ENCODE peak calls at places on chromosomes 5 and 9, in ten cellular contexts. G is endothelial cell, V is nephron progenitor cell, W is HL-60, Y is glutamatergic neuron, D is GM13977, T is mammary epithelial cell, U is fibroblast of mammary gland, I is GM06990, Q is fibroblast of pulmonary artery. K is an unnamed sample.
A peak's percentile ranks its signal among the peaks of the same experiment; 100 is the strongest.

GRCh38 chr9:78363221-78363620 is 66.3 kb downstream of the PSAT1 start:
- DNase-seq in G (no peak), V (no peak), W (no peak), Y (no peak), D (no peak), T (no peak), U (peak; percentile 71), I (no peak), Q (peak; percentile 23), K (no peak)

GRCh38 chr5:147317978-147318684 is 83.3 kb downstream of the STK32A start:
- DNase-seq in G (no peak), V (no peak), W (no peak), Y (no peak), D (no peak), T (no peak), U (no peak), I (no peak), Q (no peak), K (no peak)

GRCh38 chr5:58094031-58094430 is 365.9 kb downstream of the PLK2 start:
- DNase-seq in G (no peak), V (no peak), W (no peak), Y (no peak), D (no peak), T (peak; percentile 94), U (peak; percentile 11), I (no peak), Q (no peak), K (no peak)

GRCh38 chr9:8857330-8858249 is 1058.0 kb upstream of the DMAC1 start:
- DNase-seq in G (peak; percentile 52), V (peak; percentile 79), W (peak; percentile 14), Y (peak; percentile 82), D (peak; percentile 28), T (peak; percentile 3), U (peak; percentile 54), I (no peak), Q (peak; percentile 32), K (no peak)

GRCh38 chr9:78971505-78971904 is 600.3 kb upstream of the TLE4 start:
- DNase-seq in G (no peak), V (no peak), W (no peak), Y (no peak), D (no peak), T (no peak), U (no peak), I (no peak), Q (no peak), K (no peak)

GRCh38 chr5:66179297-66180051 is 35.4 kb downstream of the SREK1 start:
- DNase-seq in G (no peak), V (no peak), W (no peak), Y (no peak), D (no peak), T (no peak), U (no peak), I (no peak), Q (no peak), K (no peak)

GRCh38 chr5:138725153-138725884 is 27.9 kb upstream of the CTNNA1 start:
- DNase-seq in G (peak; percentile 15), V (peak; percentile 24), W (no peak), Y (peak; percentile 28), D (no peak), T (peak; percentile 97), U (peak; percentile 83), I (no peak), Q (peak; percentile 66), K (no peak)

GRCh38 chr9:77751341-77752091 is 103.4 kb upstream of the GNA14 start:
- DNase-seq in G (peak; percentile 63), V (peak; percentile 32), W (peak; percentile 41), Y (no peak), D (peak; percentile 17), T (peak; percentile 23), U (peak; percentile 79), I (no peak), Q (peak; percentile 86), K (no peak)

GRCh38 chr5:170273968-170274710 is 23.4 kb downstream of the LCP2 start:
- DNase-seq in G (peak; percentile 31), V (peak; percentile 31), W (peak; percentile 67), Y (no peak), D (peak; percentile 50), T (peak; percentile 13), U (no peak), I (no peak), Q (peak; percentile 33), K (no peak)

GRCh38 chr9:95822583-95823431 is 52.7 kb upstream of the ERCC6L2 start:
- DNase-seq in G (no peak), V (no peak), W (no peak), Y (no peak), D (peak; percentile 77), T (peak; percentile 73), U (peak; percentile 87), I (peak; percentile 80), Q (peak; percentile 83), K (no peak)

GRCh38 chr5:153991168-153991567 is 47.5 kb downstream of the FAM114A2 start:
- DNase-seq in G (no peak), V (no peak), W (no peak), Y (no peak), D (no peak), T (peak; percentile 60), U (no peak), I (no peak), Q (no peak), K (no peak)

GRCh38 chr5:139690385-139691274 is 42.5 kb downstream of the CXXC5 start:
- DNase-seq in G (no peak), V (peak; percentile 83), W (no peak), Y (no peak), D (no peak), T (no peak), U (peak; percentile 80), I (no peak), Q (peak; percentile 50), K (no peak)

GRCh38 chr9:86978986-86979385 is 31.7 kb upstream of the GAS1 start:
- DNase-seq in G (no peak), V (no peak), W (no peak), Y (no peak), D (no peak), T (no peak), U (peak; percentile 60), I (no peak), Q (peak; percentile 60), K (no peak)

GRCh38 chr5:148949871-148950863 is 112.7 kb downstream of the SH3TC2 start:
- DNase-seq in G (no peak), V (no peak), W (no peak), Y (no peak), D (no peak), T (peak; percentile 95), U (peak; percentile 48), I (no peak), Q (no peak), K (no peak)

GRCh38 chr5:160354666-160355065 is 15.8 kb downstream of the C1QTNF2 start:
- DNase-seq in G (no peak), V (no peak), W (no peak), Y (no peak), D (no peak), T (no peak), U (no peak), I (no peak), Q (no peak), K (no peak)

GRCh38 chr9:84512493-84512892 is 157.0 kb upstream of the NTRK2 start:
- DNase-seq in G (no peak), V (no peak), W (no peak), Y (no peak), D (no peak), T (peak; percentile 73), U (no peak), I (no peak), Q (no peak), K (no peak)

GRCh38 chr5:8756498-8757084 is 789.3 kb downstream of the SEMA5A start:
- DNase-seq in G (peak; percentile 22), V (peak; percentile 13), W (peak; percentile 16), Y (no peak), D (peak; percentile 15), T (peak; percentile 28), U (peak; percentile 67), I (no peak), Q (peak; percentile 78), K (no peak)
- TF ChIP-seq CTCF in G (peak; percentile 53), V (peak; percentile 37), W (no peak), Y (no peak), D (peak; percentile 46), T (peak; percentile 57), U (peak; percentile 65), I (peak; percentile 48), Q (peak; percentile 67), K (no peak)

DNA sequence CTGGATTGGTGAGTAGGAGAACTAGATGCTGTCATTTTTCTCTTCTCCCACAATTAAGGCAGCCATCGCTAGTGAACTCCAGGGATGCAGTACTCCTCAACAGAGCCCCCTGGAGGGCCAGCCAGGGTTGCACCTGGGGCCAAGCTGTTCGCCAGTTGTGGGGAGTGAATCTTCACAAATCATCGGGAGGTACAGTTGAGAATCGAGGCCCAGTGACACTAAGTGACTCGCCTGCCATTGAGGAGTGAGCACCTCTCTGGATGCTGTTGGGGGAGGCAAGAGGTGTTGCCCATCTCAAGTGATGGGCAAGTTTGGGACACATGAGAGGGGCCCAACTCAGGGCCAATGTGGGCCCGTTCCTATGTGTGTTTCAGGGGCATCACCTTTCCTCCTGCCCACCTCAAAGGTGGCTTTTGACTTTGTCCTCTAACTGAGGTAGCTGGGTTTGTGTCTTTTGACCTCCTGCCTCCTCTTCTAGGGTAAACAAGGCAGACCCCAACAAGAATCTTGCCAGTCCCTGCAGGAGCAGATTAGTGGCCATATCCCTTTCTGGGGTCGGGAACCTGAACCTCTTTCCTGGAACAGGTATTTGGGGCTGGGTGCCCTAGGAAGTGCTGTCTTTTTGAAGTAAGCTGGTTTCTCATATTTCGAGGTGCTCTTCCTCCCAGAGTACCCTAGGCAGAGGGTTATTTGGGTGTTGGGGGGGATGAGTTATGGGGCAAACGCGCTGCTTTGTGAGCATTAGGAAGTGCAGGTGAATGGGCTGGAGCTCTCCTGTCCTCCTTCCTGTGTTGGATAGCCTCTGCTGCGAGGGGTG is 181.2 kb downstream of the MACROH2A1 start:
- DNase-seq in G (peak; percentile 48), V (peak; percentile 32), W (no peak), Y (no peak), D (no peak), T (no peak), U (no peak), I (no peak), Q (no peak), K (peak; percentile 35)
- TF ChIP-seq CTCF in G (no peak), V (peak; percentile 14), W (no peak), Y (no peak), D (peak; percentile 4), T (no peak), U (no peak), I (peak; percentile 37), Q (peak; percentile 7), K (no peak)

DNA sequence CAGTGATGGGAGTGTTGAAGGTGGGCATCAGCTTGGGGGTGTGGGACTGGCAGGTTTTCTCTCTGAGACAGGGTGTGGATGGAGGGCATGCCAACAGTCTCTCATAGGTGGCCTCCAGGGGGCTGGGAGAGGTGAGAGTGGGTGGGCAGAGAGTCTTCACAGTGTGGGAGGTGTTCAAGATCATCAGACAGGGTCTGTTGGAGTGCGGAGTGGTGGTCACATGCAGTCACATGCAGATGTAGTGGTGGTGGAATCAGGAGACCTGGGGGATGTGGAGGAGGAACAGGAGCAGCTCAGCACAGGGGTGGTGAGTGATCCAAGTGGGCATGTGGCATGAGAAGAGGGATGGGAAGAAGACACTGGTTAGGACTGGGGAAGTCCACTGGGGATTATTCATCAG is 5.8 kb downstream of the GM2A start:
- DNase-seq in G (no peak), V (no peak), W (no peak), Y (no peak), D (no peak), T (no peak), U (no peak), I (no peak), Q (no peak), K (no peak)
- TF ChIP-seq CTCF in G (no peak), V (no peak), W (no peak), Y (no peak), D (no peak), T (no peak), U (no peak), I (no peak), Q (no peak), K (no peak)

GRCh38 chr5:120567921-120568320 is 103.8 kb downstream of the PRR16 start:
- DNase-seq in G (no peak), V (no peak), W (no peak), Y (no peak), D (no peak), T (no peak), U (peak; percentile 54), I (no peak), Q (no peak), K (no peak)
- TF ChIP-seq CTCF in G (no peak), V (no peak), W (no peak), Y (no peak), D (no peak), T (no peak), U (no peak), I (no peak), Q (no peak), K (no peak)